ENCODE peak calls at places on chromosomes 16 and 17, in seven cellular contexts. R, Y, M, T, X, A and L are unnamed samples.

GRCh38 chr16:89971495-89972243 is 23.1 kb downstream of the DEF8 start:
- DNase-seq in A (peak), X (peak), R (no peak), Y (no peak), M (peak), T (peak), L (no peak)

GRCh38 chr17:50469005-50469605 is 425 bp upstream of the CHAD start:
- DNase-seq in A (no peak), T (no peak), M (no peak), X (no peak), R (no peak), Y (no peak), L (no peak)

GRCh38 chr17:43401293-43401692 is 2.5 kb downstream of the ARL4D start:
- DNase-seq in M (peak), T (peak), R (peak), A (peak), X (no peak), Y (no peak), L (no peak)

GRCh38 chr17:28447396-28447760 is 26.1 kb upstream of the SLC13A2 start:
- DNase-seq in R (no peak), T (no peak), A (no peak), Y (no peak), X (no peak), M (no peak), L (no peak)

GRCh38 chr17:75011788-75012319 is 616 bp upstream of the MRPL58 start:
- DNase-seq in M (peak), T (peak), Y (peak), A (peak), X (no peak), R (peak), L (no peak)

GRCh38 chr17:80891096-80892018 is 100.3 kb upstream of the CHMP6 start:
- DNase-seq in R (peak), X (peak), T (peak), Y (no peak), A (peak), M (peak), L (peak)

GRCh38 chr17:38421224-38421841 is 6.9 kb upstream of the ARHGAP23 start:
- DNase-seq in T (no peak), X (no peak), A (peak), R (no peak), M (no peak), Y (no peak), L (no peak)

GRCh38 chr17:31388770-31389672 is 2.5 kb upstream of the RAB11FIP4 start:
- DNase-seq in R (peak), T (peak), A (peak), X (peak), Y (no peak), M (peak), L (peak)

GRCh38 chr17:51461578-51462004 is 201.2 kb downstream of the UTP18 start:
- DNase-seq in X (peak), T (peak), R (peak), M (peak), Y (peak), A (peak), L (peak)

GRCh38 chr17:44077595-44077909 is 7.0 kb downstream of the G6PC3 start:
- DNase-seq in A (no peak), T (no peak), R (no peak), X (no peak), M (peak), Y (no peak), L (no peak)

GRCh38 chr17:49508061-49508865 is 13.2 kb downstream of the NGFR start:
- DNase-seq in M (no peak), T (peak), X (no peak), Y (no peak), A (no peak), R (no peak), L (no peak)

GRCh38 chr16:23948949-23949392 is 113.2 kb downstream of the PRKCB start:
- DNase-seq in A (no peak), Y (no peak), M (no peak), X (no peak), T (no peak), R (peak), L (peak)

GRCh38 chr17:20206591-20206990 is 197.4 kb downstream of the SPECC1 start:
- DNase-seq in T (peak), X (no peak), R (no peak), Y (no peak), A (peak), M (no peak), L (no peak)

GRCh38 chr17:2138318-2138717 is 83.4 kb downstream of the HIC1 start:
- DNase-seq in T (no peak), A (peak), Y (no peak), R (no peak), X (peak), M (peak), L (peak)

GRCh38 chr17:51640108-51640622 is 379.8 kb downstream of the UTP18 start:
- DNase-seq in X (peak), M (no peak), Y (no peak), A (no peak), R (no peak), T (peak), L (peak)

GRCh38 chr16:14111713-14112538 is 40.8 kb downstream of the MRTFB start:
- DNase-seq in M (peak), T (peak), A (peak), X (no peak), R (peak), Y (peak), L (no peak)

GRCh38 chr17:48542114-48542955 is 2.6 kb downstream of the HOXB2 start:
- DNase-seq in X (no peak), A (peak), T (no peak), M (no peak), Y (no peak), R (no peak), L (peak)

GRCh38 chr17:74836191-74836590 is 23.5 kb downstream of the GRIN2C start:
- DNase-seq in X (no peak), R (no peak), Y (no peak), A (no peak), M (no peak), T (no peak), L (no peak)

GRCh38 chr17:48313096-48313495 is 116.9 kb downstream of the SKAP1 start:
- DNase-seq in A (no peak), Y (no peak), R (no peak), M (no peak), X (no peak), T (no peak), L (no peak)

GRCh38 chr17:48505788-48506187 is 25.0 kb downstream of the HOXB1 start:
- DNase-seq in T (peak), X (peak), A (peak), M (no peak), R (no peak), Y (no peak), L (peak)

GRCh38 chr17:75601057-75601987 is 13.7 kb downstream of the MYO15B start:
- DNase-seq in M (peak), R (peak), A (peak), Y (peak), X (peak), T (peak), L (peak)

DNA sequence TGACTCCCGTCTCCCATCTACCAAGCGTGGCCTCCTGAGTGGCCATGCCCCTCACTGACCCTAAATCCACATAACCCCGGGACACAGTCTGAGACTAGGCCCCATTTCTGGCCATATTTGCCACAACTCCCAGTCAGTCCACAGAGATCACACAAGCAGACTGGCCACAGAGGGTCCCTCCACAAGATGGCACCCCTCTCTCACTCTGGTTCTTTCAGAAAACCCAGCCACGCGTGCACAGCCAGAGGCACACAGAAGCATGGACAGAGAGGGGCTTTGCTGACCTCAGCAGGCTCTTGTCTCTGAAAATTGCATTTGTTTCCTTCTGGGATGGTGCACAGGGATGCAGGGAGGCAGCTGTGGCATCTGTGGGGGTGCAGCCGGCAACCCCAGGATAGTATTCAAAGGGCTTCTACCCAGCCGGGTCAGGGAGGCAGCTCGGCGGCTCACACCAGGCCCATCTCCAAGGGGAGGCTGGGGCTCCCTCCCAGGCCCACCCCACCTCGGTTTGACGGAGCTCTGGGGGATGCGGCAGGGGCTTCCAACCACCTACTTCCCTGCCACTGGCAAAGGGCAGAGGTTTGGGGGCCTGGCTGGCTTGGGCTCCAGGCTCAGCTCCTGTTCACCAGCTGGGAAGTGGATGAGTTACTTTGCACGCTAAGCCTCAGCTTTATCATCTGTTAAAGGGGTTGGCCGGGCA is 16.8 kb downstream of the DOC2B start:
- DNase-seq in A (peak), X (peak), R (peak), M (no peak), Y (no peak), T (no peak), L (peak)
- TF ChIP-seq CTCF in A (peak), X (peak), R (no peak), M (peak), Y (no peak), T (peak), L (peak)

GRCh38 chr16:57683599-57684545 is 10.7 kb upstream of the DRC7 start:
- DNase-seq in Y (no peak), R (no peak), X (no peak), T (no peak), A (no peak), M (no peak), L (no peak)

GRCh38 chr16:57684626-57685358 is 9.8 kb upstream of the DRC7 start:
- DNase-seq in X (no peak), A (no peak), Y (no peak), M (no peak), R (no peak), T (no peak), L (no peak)

GRCh38 chr16:57686577-57686976 is 8.0 kb upstream of the DRC7 start:
- DNase-seq in A (no peak), Y (no peak), X (no peak), R (no peak), M (no peak), T (no peak), L (no peak)

GRCh38 chr16:57682809-57683318 is 11.7 kb upstream of the DRC7 start:
- DNase-seq in X (no peak), R (no peak), Y (no peak), T (no peak), M (no peak), A (no peak), L (no peak)

GRCh38 chr16:57685633-57686032 is 9.0 kb upstream of the DRC7 start:
- DNase-seq in X (no peak), M (no peak), R (no peak), Y (no peak), T (no peak), A (no peak), L (no peak)
- TF ChIP-seq CTCF in X (no peak), M (no peak), R (no peak), Y (no peak), T (no peak), A (no peak), L (no peak)

DNA sequence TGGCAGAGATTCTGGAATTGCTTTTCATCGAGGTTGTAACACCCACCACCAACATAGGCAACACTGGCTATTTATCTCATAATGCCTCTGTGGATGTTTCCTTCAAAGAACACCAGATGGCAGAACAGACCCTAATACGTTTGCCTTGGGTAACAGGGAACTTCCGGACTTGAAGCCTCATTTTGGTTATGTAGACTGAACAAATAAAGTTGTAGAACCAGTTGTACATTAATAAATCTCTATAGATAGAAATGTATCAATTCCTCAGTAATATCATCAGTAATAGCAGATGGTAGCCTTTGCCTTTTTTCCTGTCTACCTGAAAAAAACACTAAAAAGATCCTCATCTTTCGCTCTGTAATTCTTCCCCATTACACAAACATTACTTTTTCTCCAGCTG is 25.9 kb upstream of the APOH start:
- DNase-seq in Y (no peak), X (peak), R (no peak), A (peak), M (peak), T (peak), L (peak)
- TF ChIP-seq CTCF in Y (peak), X (peak), R (no peak), A (peak), M (peak), T (peak), L (peak)

DNA sequence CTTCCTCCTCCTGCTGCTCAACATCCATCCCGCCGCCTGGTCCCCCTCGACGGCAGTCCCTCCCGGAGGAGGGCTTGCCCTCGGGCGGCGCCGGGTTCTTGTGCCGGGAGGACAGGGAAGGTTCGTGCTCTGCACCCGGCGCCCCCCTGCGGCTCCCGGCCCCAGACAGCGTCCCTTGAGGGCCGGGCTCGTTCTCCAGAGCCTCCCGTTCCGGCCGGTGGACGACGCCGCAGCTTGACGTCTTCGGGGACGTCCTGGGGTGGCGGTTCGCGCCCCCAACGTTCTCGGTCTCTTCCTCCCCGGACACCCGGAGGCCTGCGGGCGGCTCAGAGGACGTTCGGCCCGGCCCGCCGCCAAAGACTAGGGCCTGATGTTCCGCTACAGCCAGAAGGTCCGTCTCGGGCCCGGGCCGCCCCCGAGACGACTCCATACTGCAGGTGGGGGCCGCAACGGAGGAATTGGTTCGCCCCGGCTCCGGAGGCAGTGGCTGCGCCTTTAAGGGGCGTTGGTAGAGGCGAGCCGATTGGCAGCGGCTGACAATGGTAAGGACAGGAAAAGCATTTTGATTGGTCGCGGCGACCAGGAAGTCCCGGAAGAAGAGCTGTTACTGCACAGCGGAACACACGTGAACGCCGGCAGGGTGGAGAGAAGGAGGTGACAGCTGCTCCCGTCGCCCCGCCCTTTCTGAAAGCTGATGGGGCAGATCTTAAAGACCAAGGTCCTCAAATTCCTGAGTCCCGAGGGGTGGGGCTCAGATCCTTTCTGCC is at the start of gene BORCS6:
- DNase-seq in M (peak), T (peak), A (peak), X (peak), R (peak), Y (peak), L (peak)
- TF ChIP-seq CTCF in M (peak), T (no peak), A (no peak), X (peak), R (no peak), Y (no peak), L (no peak)

GRCh38 chr17:45722161-45722560 is 62.0 kb upstream of the CRHR1 start:
- DNase-seq in A (no peak), R (no peak), X (no peak), Y (no peak), T (no peak), M (no peak), L (no peak)
- TF ChIP-seq CTCF in A (peak), R (no peak), X (no peak), Y (no peak), T (peak), M (no peak), L (no peak)

GRCh38 chr16:79970551-79971236 is 370.2 kb upstream of the MAF start:
- DNase-seq in A (peak), Y (no peak), T (peak), X (no peak), R (no peak), M (peak), L (no peak)
- TF ChIP-seq CTCF in A (no peak), Y (no peak), T (no peak), X (no peak), R (no peak), M (no peak), L (no peak)

DNA sequence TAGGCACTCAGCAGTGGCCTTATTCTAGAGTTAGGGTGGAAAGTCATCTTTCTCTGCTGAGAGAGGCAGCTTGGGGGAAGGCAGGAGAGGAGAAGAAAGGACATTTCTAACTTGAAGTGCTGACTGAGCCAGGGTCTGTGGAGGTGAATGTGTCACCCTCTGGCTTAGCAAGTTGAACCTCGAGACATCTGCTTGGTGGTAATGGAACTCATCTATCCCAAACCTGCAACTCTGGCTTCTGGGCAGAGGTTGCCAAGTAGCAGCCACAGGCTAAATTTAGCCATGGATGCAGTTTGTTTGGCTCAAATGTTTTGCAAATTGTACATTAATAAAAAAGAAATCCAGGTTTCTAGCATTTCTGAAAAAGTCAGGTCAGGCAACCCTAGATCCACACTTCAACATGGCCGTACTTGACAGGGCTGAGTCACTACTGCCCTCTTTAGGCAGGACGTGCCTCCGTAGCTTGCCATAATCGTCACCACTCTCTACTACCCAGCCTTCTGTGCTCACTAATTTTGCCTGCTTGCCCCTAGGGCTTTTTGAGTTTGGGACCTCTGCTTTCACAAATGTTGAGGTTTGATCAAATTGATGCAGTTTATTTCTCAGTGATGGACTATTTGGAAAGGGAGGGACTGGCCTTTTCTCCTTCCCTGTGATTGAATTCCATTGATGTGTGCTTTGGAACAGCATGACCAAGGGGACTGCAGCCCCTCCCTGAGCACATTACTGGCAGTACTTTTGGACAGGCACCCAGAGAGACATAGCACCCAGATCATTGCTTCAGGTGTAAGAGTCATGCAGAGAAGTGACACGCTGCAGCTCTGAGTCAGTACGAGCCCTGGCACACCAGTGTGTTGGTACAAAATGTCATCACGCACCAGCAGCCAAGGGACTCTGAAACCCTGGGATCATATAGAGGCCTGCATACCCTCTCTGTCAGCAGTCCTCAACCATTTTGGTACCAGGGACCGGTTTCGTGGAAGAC is 5.2 kb downstream of the CDH13 start:
- DNase-seq in Y (no peak), R (no peak), T (peak), A (no peak), M (no peak), X (peak), L (peak)
- TF ChIP-seq CTCF in Y (no peak), R (no peak), T (peak), A (peak), M (no peak), X (peak), L (no peak)

GRCh38 chr17:45236002-45236606 is 14.4 kb downstream of the FMNL1 start:
- DNase-seq in T (no peak), A (no peak), Y (no peak), R (no peak), M (no peak), X (no peak), L (no peak)
- TF ChIP-seq CTCF in T (no peak), A (no peak), Y (no peak), R (no peak), M (no peak), X (no peak), L (peak)